ENCODE peak calls at places on chromosomes 11 and 22, in five cellular contexts. Z is tibial nerve, V is PC-9, F is chondrocyte, G is cardiac fibroblast. Q is an unnamed sample.

GRCh38 chr22:35914665-35915476 is 113.8 kb downstream of the RBFOX2 start:
- DNase-seq in V (peak; percentile 94), F (no peak), Z (peak; percentile 22), G (peak; percentile 94), Q (no peak)

GRCh38 chr11:105975128-105975527 is 46.9 kb downstream of the MSANTD4 start:
- DNase-seq in G (peak; percentile 56), Z (no peak), F (no peak), V (no peak), Q (no peak)

GRCh38 chr11:130782361-130783221 is 133.7 kb downstream of the SNX19 start:
- DNase-seq in Z (no peak), G (peak; percentile 77), F (no peak), V (peak; percentile 51), Q (no peak)

GRCh38 chr22:20437253-20438065 is at the start of gene SCARF2:
- DNase-seq in G (peak; percentile 44), V (no peak), Z (no peak), F (peak; percentile 75), Q (peak; percentile 57)

GRCh38 chr11:39236916-39237315 is 2222.5 kb downstream of the LRRC4C start:
- DNase-seq in G (no peak), Z (no peak), V (no peak), F (no peak), Q (no peak)

GRCh38 chr22:25448435-25449051 is 115.9 kb upstream of the GRK3 start:
- DNase-seq in V (no peak), Z (no peak), G (peak; percentile 36), F (no peak), Q (no peak)

GRCh38 chr22:38089474-38089851 is 5.5 kb upstream of the SLC16A8 start:
- DNase-seq in G (no peak), F (peak; percentile 75), V (no peak), Z (no peak), Q (no peak)

GRCh38 chr11:35082322-35083180 is 56.4 kb upstream of the CD44 start:
- DNase-seq in G (peak; percentile 85), Z (peak; percentile 20), V (peak; percentile 95), F (peak; percentile 92), Q (no peak)

GRCh38 chr11:86193297-86194095 is 51.1 kb upstream of the EED start:
- DNase-seq in F (no peak), V (peak; percentile 82), G (peak; percentile 96), Z (peak; percentile 20), Q (no peak)

GRCh38 chr11:125264091-125265022 is 99.8 kb downstream of the PKNOX2 start:
- DNase-seq in Z (no peak), V (no peak), F (no peak), G (no peak), Q (peak; percentile 47)

GRCh38 chr11:108985611-108986279 is 320.9 kb downstream of the DDX10 start:
- DNase-seq in F (no peak), G (peak; percentile 78), Z (no peak), V (no peak), Q (no peak)

GRCh38 chr11:59427068-59427382 is 812 bp upstream of the OR5A2 start:
- DNase-seq in F (no peak), V (no peak), Z (no peak), G (no peak), Q (no peak)

GRCh38 chr11:125214466-125215204 is 50.1 kb downstream of the PKNOX2 start:
- DNase-seq in V (no peak), F (no peak), G (peak; percentile 4), Z (no peak), Q (no peak)

GRCh38 chr11:14449302-14449714 is 50.3 kb downstream of the COPB1 start:
- DNase-seq in V (peak; percentile 42), F (no peak), Z (no peak), G (peak; percentile 29), Q (no peak)

GRCh38 chr22:18032455-18033101 is 8.2 kb upstream of the MICAL3 start:
- DNase-seq in V (peak; percentile 83), F (no peak), Z (no peak), G (peak; percentile 91), Q (no peak)

GRCh38 chr11:114400974-114401223 is 433 bp downstream of the RBM7 start:
- DNase-seq in V (no peak), F (no peak), G (no peak), Z (no peak), Q (no peak)

GRCh38 chr11:102615077-102615893 is 9.8 kb downstream of the MMP20 start:
- DNase-seq in Z (no peak), V (no peak), F (no peak), G (no peak), Q (no peak)

GRCh38 chr22:46703166-46703995 is 34.7 kb downstream of the CERK start:
- DNase-seq in Z (no peak), G (no peak), V (no peak), F (peak; percentile 81), Q (no peak)

GRCh38 chr11:123438191-123438627 is 8.1 kb downstream of the GRAMD1B start:
- DNase-seq in F (no peak), V (peak; percentile 92), G (no peak), Z (no peak), Q (no peak)

GRCh38 chr11:326592-326841 is 5.9 kb upstream of the IFITM3 start:
- DNase-seq in V (no peak), Z (no peak), F (peak; percentile 72), G (no peak), Q (no peak)

GRCh38 chr11:124041254-124041653 is at the start of gene OR10G7:
- DNase-seq in Z (no peak), F (no peak), G (no peak), V (no peak), Q (no peak)

GRCh38 chr11:44505591-44506054 is 59.8 kb upstream of the CD82 start:
- DNase-seq in G (peak; percentile 89), Z (no peak), F (no peak), V (no peak), Q (no peak)

GRCh38 chr11:108906329-108906728 is 241.5 kb downstream of the DDX10 start:
- DNase-seq in Z (no peak), G (peak; percentile 69), F (no peak), V (peak; percentile 95), Q (no peak)

GRCh38 chr22:48546653-48547424 is 1280.8 kb downstream of the BRD1 start:
- DNase-seq in Z (no peak), G (no peak), F (no peak), V (no peak), Q (no peak)

GRCh38 chr11:20131744-20132666 is 28.3 kb downstream of the DBX1 start:
- DNase-seq in F (no peak), Z (no peak), G (peak; percentile 73), V (no peak), Q (no peak)

GRCh38 chr11:41486436-41486835 is 27.0 kb upstream of the LRRC4C start:
- DNase-seq in G (peak; percentile 26), F (no peak), Z (no peak), V (no peak), Q (no peak)

GRCh38 chr22:16955678-16956210 is 52.3 kb downstream of the GAB4 start:
- DNase-seq in V (no peak), G (no peak), F (no peak), Z (no peak), Q (no peak)

GRCh38 chr11:47050284-47050683 is 113.7 kb downstream of the CSTPP1 start:
- DNase-seq in Z (no peak), V (no peak), F (no peak), G (no peak), Q (no peak)

GRCh38 chr11:65040520-65041205 is 347 bp upstream of the SAC3D1 start:
- DNase-seq in Z (peak; percentile 72), F (peak; percentile 95), G (peak; percentile 92), V (peak; percentile 94), Q (peak; percentile 90)

GRCh38 chr11:121930004-121930965 is 185.7 kb downstream of the BLID start:
- DNase-seq in F (no peak), V (no peak), G (peak; percentile 12), Z (no peak), Q (no peak)

GRCh38 chr11:76596652-76597051 is 73.9 kb downstream of the LRRC32 start:
- DNase-seq in V (no peak), G (no peak), F (no peak), Z (no peak), Q (no peak)

GRCh38 chr11:76597533-76598425 is 72.8 kb downstream of the LRRC32 start:
- DNase-seq in V (no peak), F (no peak), G (no peak), Z (no peak), Q (no peak)

GRCh38 chr11:76600124-76600655 is 70.4 kb downstream of the LRRC32 start:
- DNase-seq in Z (no peak), F (no peak), V (no peak), G (no peak), Q (no peak)

GRCh38 chr11:76599041-76600013 is 71.2 kb downstream of the LRRC32 start:
- DNase-seq in F (no peak), V (no peak), Z (no peak), G (peak; percentile 70), Q (no peak)

GRCh38 chr11:76598426-76598839 is 72.1 kb downstream of the LRRC32 start:
- DNase-seq in V (no peak), F (no peak), Z (no peak), G (peak; percentile 73), Q (no peak)
- TF ChIP-seq CTCF in V (peak; percentile 34), F (peak; percentile 77), Z (peak; percentile 44), G (peak; percentile 64), Q (peak; percentile 52)

DNA sequence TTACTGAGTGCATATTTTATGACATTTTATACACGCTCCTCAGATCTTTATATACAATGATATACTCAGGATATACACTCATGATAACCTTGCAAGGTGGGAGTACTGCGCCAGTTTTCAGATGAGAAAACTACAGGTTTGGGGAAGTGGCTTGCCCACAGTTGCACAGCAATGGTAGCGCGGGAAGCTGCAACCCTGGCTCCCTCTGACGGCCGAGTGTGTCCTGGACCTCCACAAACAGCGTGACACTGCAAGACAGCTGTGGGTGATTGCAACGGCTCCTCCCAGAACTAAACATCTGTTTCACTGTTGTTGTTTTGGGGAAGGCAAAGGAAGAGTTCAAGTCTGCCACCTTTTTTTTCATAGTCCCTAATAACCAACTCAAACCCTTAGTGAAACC is 47.0 kb downstream of the PACSIN2 start:
- DNase-seq in F (no peak), V (no peak), Z (no peak), G (peak; percentile 47), Q (no peak)
- TF ChIP-seq CTCF in F (peak; percentile 6), V (no peak), Z (no peak), G (peak; percentile 43), Q (no peak)

DNA sequence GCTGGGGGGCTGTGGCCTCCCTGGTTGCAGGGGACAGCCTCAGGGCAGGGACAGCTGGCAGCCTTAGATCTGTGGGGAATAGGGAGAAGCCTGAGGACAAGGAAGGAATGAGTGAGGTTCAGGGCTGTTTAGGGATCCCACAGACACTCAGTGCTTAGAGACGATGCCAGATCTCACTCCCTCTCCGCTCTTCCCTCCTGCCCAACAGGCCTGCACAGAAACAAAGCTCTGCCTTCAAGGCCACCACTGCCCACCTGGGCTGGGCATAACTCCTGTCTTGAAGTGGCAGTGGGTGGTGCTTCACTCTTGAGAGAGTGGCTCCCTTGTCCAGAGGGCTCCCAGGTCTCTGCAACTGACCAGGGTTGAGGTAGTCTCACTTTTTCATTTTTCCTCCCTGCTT is 13.1 kb upstream of the CENATAC start:
- DNase-seq in V (no peak), G (no peak), Z (no peak), F (no peak), Q (no peak)
- TF ChIP-seq CTCF in V (no peak), G (no peak), Z (no peak), F (no peak), Q (no peak)

DNA sequence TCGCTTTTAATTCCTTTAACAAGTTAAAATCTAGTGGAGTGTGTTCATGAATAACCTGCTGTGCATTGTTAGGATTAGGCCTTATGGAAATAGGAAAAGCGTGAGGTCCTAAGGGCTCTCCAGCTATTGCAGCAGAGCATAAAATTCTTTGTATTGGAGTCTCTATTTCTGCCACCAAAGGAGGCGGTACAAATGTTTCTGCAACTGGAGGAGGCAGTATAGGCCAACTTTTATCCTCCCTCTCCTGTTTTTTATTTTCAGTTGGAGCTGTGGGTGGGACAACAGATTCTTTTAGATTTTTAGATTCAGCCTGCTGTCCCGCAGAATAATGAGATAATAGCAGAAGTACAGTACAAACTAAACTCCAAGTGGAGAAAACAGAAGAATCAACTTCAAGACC is 26.2 kb downstream of the OR10A6 start:
- DNase-seq in G (peak; percentile 57), V (no peak), F (no peak), Z (no peak), Q (no peak)
- TF ChIP-seq CTCF in G (peak; percentile 28), V (peak; percentile 45), F (peak; percentile 84), Z (peak; percentile 16), Q (no peak)